ENCODE peak calls at places on chromosomes 13 and 19, in four cellular contexts. N, B, D and P are unnamed samples.

GRCh38 chr13:65028101-65028500 is 2202.0 kb downstream of the PCDH9 start:
- DNase-seq in N (no peak), B (no peak), D (no peak), P (no peak)

GRCh38 chr19:46035546-46035945 is 5.3 kb downstream of the IGFL4 start:
- DNase-seq in N (no peak), B (no peak), D (no peak), P (no peak)

GRCh38 chr19:55546822-55547614 is 1.7 kb upstream of the SBK3 start:
- DNase-seq in N (peak), B (no peak), D (peak), P (peak)

GRCh38 chr19:5893296-5893903 is 10.2 kb downstream of the NDUFA11 start:
- DNase-seq in N (no peak), B (no peak), D (no peak), P (no peak)

GRCh38 chr13:30157616-30157993 is 149.7 kb downstream of the KATNAL1 start:
- DNase-seq in N (no peak), B (no peak), D (no peak), P (no peak)

GRCh38 chr13:94390881-94391280 is 88.6 kb downstream of the DCT start:
- DNase-seq in N (peak), B (peak), D (no peak), P (no peak)

GRCh38 chr19:50815443-50815842 is 8.1 kb downstream of the KLK1 start:
- DNase-seq in N (no peak), B (no peak), D (no peak), P (no peak)

GRCh38 chr19:13118424-13119193 is 545 bp downstream of the NACC1 start:
- DNase-seq in N (peak), B (peak), D (peak), P (peak)

GRCh38 chr13:113474179-113474578 is 16.3 kb downstream of the DCUN1D2 start:
- DNase-seq in N (peak), B (peak), D (no peak), P (no peak)

GRCh38 chr13:21203132-21203531 is 26.7 kb downstream of the MRPL57 start:
- DNase-seq in N (peak), B (no peak), D (no peak), P (peak)

GRCh38 chr19:31055454-31055853 is 293.8 kb downstream of the TSHZ3 start:
- DNase-seq in N (no peak), B (no peak), D (no peak), P (no peak)

GRCh38 chr19:23393121-23393520 is 2.1 kb downstream of the ZNF91 start:
- DNase-seq in N (no peak), B (no peak), D (no peak), P (peak)

GRCh38 chr13:66139701-66140100 is 1090.4 kb downstream of the PCDH9 start:
- DNase-seq in N (no peak), B (no peak), D (no peak), P (no peak)

GRCh38 chr13:29987340-29987739 is 136.9 kb upstream of the UBL3 start:
- DNase-seq in N (no peak), B (no peak), D (no peak), P (no peak)

GRCh38 chr13:35518337-35518736 is 41.8 kb upstream of the MAB21L1 start:
- DNase-seq in N (no peak), B (no peak), D (no peak), P (no peak)

GRCh38 chr13:26473571-26474230 is 83.8 kb upstream of the WASF3 start:
- DNase-seq in N (no peak), B (no peak), D (no peak), P (no peak)

GRCh38 chr19:480016-480855 is 16.1 kb upstream of the MADCAM1 start:
- DNase-seq in N (no peak), B (peak), D (peak), P (peak)

GRCh38 chr13:97435794-97436193 is 1.8 kb downstream of the RAP2A start:
- DNase-seq in N (no peak), B (no peak), D (no peak), P (no peak)

GRCh38 chr19:21463449-21464105 is 41.8 kb upstream of the ZNF429 start:
- DNase-seq in N (no peak), B (peak), D (peak), P (peak)

GRCh38 chr13:41622545-41623429 is 165.4 kb downstream of the RGCC start:
- DNase-seq in N (peak), B (no peak), D (no peak), P (peak)

GRCh38 chr19:7552781-7553180 is 17.3 kb downstream of the PNPLA6 start:
- DNase-seq in N (no peak), B (no peak), D (no peak), P (no peak)

GRCh38 chr19:29001006-29001921 is 211.7 kb downstream of the UQCRFS1 start:
- DNase-seq in N (no peak), B (peak), D (no peak), P (no peak)

GRCh38 chr19:53812335-53812734 is 11.8 kb downstream of the NLRP12 start:
- DNase-seq in N (no peak), B (peak), D (no peak), P (peak)

GRCh38 chr19:10927691-10928562 is 512 bp downstream of the YIPF2 start:
- DNase-seq in N (no peak), B (no peak), D (no peak), P (no peak)

DNA sequence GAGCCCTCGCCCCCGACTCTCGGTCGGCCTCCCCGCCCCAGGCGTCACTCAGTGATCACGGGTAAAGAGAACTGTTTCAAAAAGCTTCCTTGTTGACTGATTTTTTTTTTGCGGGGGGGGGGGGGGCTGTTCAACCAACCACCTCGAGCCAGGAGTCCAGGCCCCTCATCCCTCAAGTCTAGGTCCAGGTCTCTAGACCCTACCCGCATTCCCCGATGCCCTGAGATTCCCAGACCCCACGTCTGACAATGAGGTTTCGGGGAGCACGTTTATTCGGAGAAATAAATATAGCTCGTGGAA is 4.3 kb downstream of the HRC start:
- DNase-seq in N (no peak), B (no peak), D (no peak), P (no peak)
- H3K9ac ChIP-seq in N (peak), B (peak), D (peak), P (peak)

GRCh38 chr19:33771308-33772101 is 25.2 kb upstream of the KCTD15 start:
- DNase-seq in N (peak), B (peak), D (peak), P (peak)
- H3K9ac ChIP-seq in N (no peak), B (no peak), D (no peak), P (no peak)

GRCh38 chr19:1858412-1859081 is 4.8 kb downstream of the KLF16 start:
- DNase-seq in N (no peak), B (no peak), D (no peak), P (no peak)

GRCh38 chr19:1860821-1861598 is 2.4 kb downstream of the KLF16 start:
- DNase-seq in N (no peak), B (no peak), D (peak), P (no peak)

GRCh38 chr19:1857648-1858326 is 5.6 kb downstream of the KLF16 start:
- DNase-seq in N (no peak), B (no peak), D (peak), P (no peak)

GRCh38 chr19:1860133-1860775 is 3.1 kb downstream of the KLF16 start:
- DNase-seq in N (peak), B (peak), D (peak), P (no peak)

DNA sequence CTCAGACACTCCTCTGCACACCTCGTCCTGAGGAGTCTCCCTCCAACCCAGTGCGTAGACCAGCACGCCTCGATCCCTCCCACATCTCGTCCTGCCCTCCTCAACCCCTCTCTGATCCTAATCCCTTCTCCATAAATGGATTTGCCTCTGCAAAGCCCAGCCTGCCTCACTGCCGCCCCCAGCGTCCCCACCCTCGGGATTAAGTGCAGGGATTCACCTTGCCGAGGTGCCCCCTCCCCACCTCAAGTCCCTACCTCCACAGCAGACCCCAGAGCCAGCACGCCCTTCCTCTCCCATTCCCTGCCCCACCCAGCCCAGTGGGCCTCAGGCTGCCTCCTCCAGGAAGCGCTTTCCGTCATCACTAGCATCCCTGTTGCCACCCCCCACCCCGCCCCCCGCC is 4.1 kb downstream of the KLF16 start:
- DNase-seq in N (no peak), B (peak), D (no peak), P (no peak)
- H3K9ac ChIP-seq in N (no peak), B (peak), D (peak), P (no peak)

DNA sequence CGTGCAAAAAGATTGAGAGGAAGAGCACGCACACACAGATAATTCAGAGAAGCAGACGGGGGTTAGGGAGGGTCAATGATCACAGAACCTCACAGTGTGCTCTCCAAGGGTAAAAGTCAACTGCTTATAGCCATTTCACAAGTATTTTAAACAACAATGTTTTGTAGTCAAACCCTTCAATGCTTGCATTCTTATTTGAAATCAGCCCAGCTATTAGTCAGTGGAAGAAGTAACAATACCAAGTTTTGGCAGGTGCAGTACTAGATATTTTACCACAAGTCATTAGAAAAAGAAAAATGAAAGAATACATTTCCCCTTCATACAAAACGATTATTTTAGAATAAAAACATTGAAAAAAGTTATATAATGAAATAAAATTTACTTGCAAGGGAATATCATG is 2.6 kb downstream of the CSNK1A1L start:
- DNase-seq in N (no peak), B (no peak), D (no peak), P (no peak)
- H3K9ac ChIP-seq in N (no peak), B (no peak), D (no peak), P (no peak)

GRCh38 chr13:40381935-40382764 is 284.3 kb downstream of the FOXO1 start:
- DNase-seq in N (no peak), B (no peak), D (no peak), P (no peak)
- H3K9ac ChIP-seq in N (no peak), B (no peak), D (no peak), P (no peak)

DNA sequence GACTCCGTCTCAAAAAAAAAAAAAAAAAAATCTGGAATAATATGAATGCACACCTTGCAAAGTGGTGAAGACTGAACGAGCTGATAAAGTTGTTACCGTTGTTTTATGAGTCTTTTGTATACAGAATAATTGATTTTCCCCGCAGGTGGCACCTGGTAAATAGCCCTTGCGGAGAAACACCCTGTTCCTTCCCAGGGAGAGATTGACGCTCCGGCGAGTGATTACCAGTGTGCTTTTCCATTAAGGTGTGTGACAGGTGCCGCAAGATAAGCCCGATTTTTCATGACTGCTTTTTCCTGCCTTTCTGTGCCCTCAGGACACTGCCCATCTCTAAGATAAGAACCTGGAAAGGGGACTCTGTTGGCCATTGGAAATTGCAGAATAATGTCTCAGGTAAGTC is 943 bp downstream of the ZNF302 start:
- DNase-seq in N (no peak), B (no peak), D (no peak), P (no peak)
- H3K9ac ChIP-seq in N (peak), B (no peak), D (no peak), P (peak)

GRCh38 chr13:110472904-110473563 is 88.5 kb downstream of the RAB20 start:
- DNase-seq in N (no peak), B (no peak), D (no peak), P (no peak)

GRCh38 chr13:110470272-110471009 is 91.1 kb downstream of the RAB20 start:
- DNase-seq in N (no peak), B (no peak), D (no peak), P (no peak)

GRCh38 chr13:110469597-110469996 is 91.9 kb downstream of the RAB20 start:
- DNase-seq in N (no peak), B (no peak), D (no peak), P (no peak)

GRCh38 chr13:110471156-110471832 is 90.2 kb downstream of the RAB20 start:
- DNase-seq in N (no peak), B (no peak), D (peak), P (no peak)

DNA sequence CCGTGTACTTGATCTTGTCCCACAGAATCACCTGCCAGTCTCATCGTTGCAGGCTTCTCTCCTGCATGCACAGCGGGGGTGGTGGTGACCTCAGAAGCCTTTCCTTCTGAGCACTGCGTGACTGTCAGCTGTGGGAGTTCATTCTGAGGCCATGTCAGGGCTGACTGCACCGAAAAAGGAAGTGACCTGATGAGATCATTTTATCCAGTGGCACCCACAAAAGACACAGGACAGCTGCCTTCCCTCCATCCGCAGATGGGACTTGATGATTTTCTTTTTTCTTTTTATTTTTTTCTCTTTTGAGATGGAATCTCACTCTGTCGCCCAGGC is 89.7 kb downstream of the RAB20 start:
- DNase-seq in N (peak), B (peak), D (peak), P (no peak)
- H3K9ac ChIP-seq in N (no peak), B (no peak), D (peak), P (no peak)

GRCh38 chr13:39538826-39539555 is 64.0 kb downstream of the LHFPL6 start:
- DNase-seq in N (peak), B (no peak), D (no peak), P (peak)

GRCh38 chr13:39540929-39541605 is 61.9 kb downstream of the LHFPL6 start:
- DNase-seq in N (no peak), B (no peak), D (no peak), P (no peak)

GRCh38 chr13:39536906-39537305 is 66.1 kb downstream of the LHFPL6 start:
- DNase-seq in N (no peak), B (no peak), D (no peak), P (no peak)

DNA sequence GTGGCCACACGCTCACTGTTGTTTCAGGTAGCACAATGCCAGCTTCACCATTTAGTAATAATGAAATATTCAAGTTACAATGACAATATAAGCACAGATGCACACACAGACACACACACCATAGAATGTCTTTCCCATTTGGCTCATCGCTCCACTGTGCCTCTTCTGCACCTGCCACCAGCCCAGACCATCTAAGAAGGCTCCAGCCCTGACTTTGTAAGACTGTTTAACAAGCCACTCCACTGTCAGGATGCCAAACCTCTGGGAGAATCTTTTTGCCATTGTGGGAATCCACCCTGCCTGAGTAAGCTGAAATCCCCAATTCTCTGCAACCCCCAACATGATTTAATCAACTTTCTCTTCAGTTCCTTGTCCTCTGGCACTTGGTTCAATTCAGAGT is 60.6 kb downstream of the LHFPL6 start:
- DNase-seq in N (no peak), B (no peak), D (no peak), P (no peak)
- H3K9ac ChIP-seq in N (no peak), B (no peak), D (no peak), P (no peak)

GRCh38 chr13:63117710-63118109 is 1702.1 kb upstream of the PCDH20 start:
- DNase-seq in N (no peak), B (no peak), D (no peak), P (no peak)
- H3K9ac ChIP-seq in N (no peak), B (no peak), D (no peak), P (no peak)